ENCODE peak calls at places on chromosomes 12 and 14, in four cellular contexts. One of them, this sample, is unnamed.

GRCh38 chr12:79944565-79944964 is 9.7 kb upstream of the PPP1R12A start:
- DNase-seq in coronary artery: no peak
- DNase-seq in mammary epithelial cell: no peak
- DNase-seq in IMR-90: no peak
- DNase-seq in this sample: no peak

GRCh38 chr12:26369588-26369987 is 174.2 kb downstream of the SSPN start:
- DNase-seq in coronary artery: no peak
- DNase-seq in mammary epithelial cell: peak; percentile 99
- DNase-seq in IMR-90: peak; percentile 94
- DNase-seq in this sample: peak; percentile 86

GRCh38 chr12:54933381-54933780 is 51.2 kb downstream of the TESPA1 start:
- DNase-seq in mammary epithelial cell: peak; percentile 79
- DNase-seq in IMR-90: peak; percentile 20
- DNase-seq in coronary artery: no peak
- DNase-seq in this sample: peak; percentile 17

GRCh38 chr12:83472350-83472749 is 785.6 kb downstream of the TMTC2 start:
- DNase-seq in mammary epithelial cell: no peak
- DNase-seq in coronary artery: no peak
- DNase-seq in IMR-90: no peak
- DNase-seq in this sample: no peak

GRCh38 chr12:34600592-34601462 is 578.5 kb downstream of the ALG10 start:
- DNase-seq in IMR-90: no peak
- DNase-seq in coronary artery: peak; percentile 36
- DNase-seq in mammary epithelial cell: no peak
- DNase-seq in this sample: no peak

GRCh38 chr12:64943686-64944085 is 119.2 kb downstream of the TBC1D30 start:
- DNase-seq in coronary artery: no peak
- DNase-seq in mammary epithelial cell: peak; percentile 63
- DNase-seq in IMR-90: no peak
- DNase-seq in this sample: no peak

GRCh38 chr12:77888611-77889010 is 57.9 kb downstream of the NAV3 start:
- DNase-seq in IMR-90: peak; percentile 75
- DNase-seq in coronary artery: no peak
- DNase-seq in mammary epithelial cell: peak; percentile 89
- DNase-seq in this sample: peak; percentile 80

GRCh38 chr12:19316420-19316819 is 122.9 kb upstream of the AEBP2 start:
- DNase-seq in coronary artery: no peak
- DNase-seq in mammary epithelial cell: peak; percentile 21
- DNase-seq in IMR-90: peak; percentile 49
- DNase-seq in this sample: peak; percentile 35

GRCh38 chr12:118455327-118455726 is 79.0 kb downstream of the SUDS3 start:
- DNase-seq in mammary epithelial cell: no peak
- DNase-seq in coronary artery: no peak
- DNase-seq in IMR-90: no peak
- DNase-seq in this sample: no peak

GRCh38 chr12:52179396-52179973 is 12.3 kb downstream of the KRT80 start:
- DNase-seq in IMR-90: no peak
- DNase-seq in coronary artery: no peak
- DNase-seq in mammary epithelial cell: no peak
- DNase-seq in this sample: no peak

GRCh38 chr12:10392394-10392930 is 2.6 kb upstream of the KLRK1 start:
- DNase-seq in IMR-90: peak; percentile 67
- DNase-seq in coronary artery: no peak
- DNase-seq in mammary epithelial cell: peak; percentile 88
- DNase-seq in this sample: peak; percentile 96

GRCh38 chr12:113422030-113422900 is at the start of gene SDSL:
- DNase-seq in mammary epithelial cell: peak; percentile 91
- DNase-seq in coronary artery: peak; percentile 82
- DNase-seq in IMR-90: peak; percentile 80
- DNase-seq in this sample: peak; percentile 69

GRCh38 chr14:42149609-42150261 is 543.1 kb downstream of the LRFN5 start:
- DNase-seq in mammary epithelial cell: no peak
- DNase-seq in coronary artery: no peak
- DNase-seq in IMR-90: no peak
- DNase-seq in this sample: no peak

GRCh38 chr14:94048676-94049624 is 22.8 kb downstream of the OTUB2 start:
- DNase-seq in IMR-90: no peak
- DNase-seq in coronary artery: peak; percentile 52
- DNase-seq in mammary epithelial cell: no peak
- DNase-seq in this sample: no peak

GRCh38 chr12:92299744-92300143 is 154.1 kb upstream of the BTG1 start:
- DNase-seq in mammary epithelial cell: no peak
- DNase-seq in IMR-90: no peak
- DNase-seq in coronary artery: no peak
- DNase-seq in this sample: no peak

GRCh38 chr12:85280138-85280983 is at the start of gene ALX1:
- DNase-seq in mammary epithelial cell: peak; percentile 16
- DNase-seq in coronary artery: no peak
- DNase-seq in IMR-90: peak; percentile 4
- DNase-seq in this sample: peak; percentile 60

GRCh38 chr12:16691624-16692023 is 85.7 kb upstream of the LMO3 start:
- DNase-seq in mammary epithelial cell: no peak
- DNase-seq in coronary artery: no peak
- DNase-seq in IMR-90: no peak
- DNase-seq in this sample: no peak

GRCh38 chr14:104642540-104642868 is 37.9 kb upstream of the TMEM179 start:
- DNase-seq in IMR-90: no peak
- DNase-seq in mammary epithelial cell: no peak
- DNase-seq in coronary artery: no peak
- DNase-seq in this sample: no peak

GRCh38 chr14:59283380-59283779 is 94.9 kb downstream of the DAAM1 start:
- DNase-seq in IMR-90: peak; percentile 51
- DNase-seq in mammary epithelial cell: peak; percentile 85
- DNase-seq in coronary artery: no peak
- DNase-seq in this sample: no peak

GRCh38 chr12:59194794-59195193 is 274.5 kb upstream of the LRIG3 start:
- DNase-seq in mammary epithelial cell: no peak
- DNase-seq in coronary artery: no peak
- DNase-seq in IMR-90: no peak
- DNase-seq in this sample: no peak

GRCh38 chr12:15336772-15337553 is 14.7 kb downstream of the PTPRO start:
- DNase-seq in mammary epithelial cell: peak; percentile 48
- DNase-seq in IMR-90: peak; percentile 53
- DNase-seq in coronary artery: no peak
- DNase-seq in this sample: peak; percentile 56

GRCh38 chr14:98835825-98836100 is 436.2 kb downstream of the BCL11B start:
- DNase-seq in mammary epithelial cell: no peak
- DNase-seq in IMR-90: no peak
- DNase-seq in coronary artery: no peak
- DNase-seq in this sample: no peak

GRCh38 chr12:93441111-93441616 is 583 bp downstream of the UBE2N start:
- DNase-seq in coronary artery: peak; percentile 76
- DNase-seq in IMR-90: peak; percentile 7
- DNase-seq in mammary epithelial cell: no peak
- DNase-seq in this sample: no peak

GRCh38 chr12:13313886-13314285 is 117.4 kb downstream of the EMP1 start:
- DNase-seq in IMR-90: no peak
- DNase-seq in mammary epithelial cell: no peak
- DNase-seq in coronary artery: no peak
- DNase-seq in this sample: no peak

GRCh38 chr12:46515829-46516228 is 143.3 kb upstream of the SLC38A2 start:
- DNase-seq in IMR-90: no peak
- DNase-seq in coronary artery: no peak
- DNase-seq in mammary epithelial cell: no peak
- DNase-seq in this sample: no peak

GRCh38 chr12:122449317-122449716 is 26.8 kb upstream of the CLIP1 start:
- DNase-seq in mammary epithelial cell: peak; percentile 92
- DNase-seq in coronary artery: no peak
- DNase-seq in IMR-90: peak; percentile 95
- DNase-seq in this sample: peak; percentile 60

DNA sequence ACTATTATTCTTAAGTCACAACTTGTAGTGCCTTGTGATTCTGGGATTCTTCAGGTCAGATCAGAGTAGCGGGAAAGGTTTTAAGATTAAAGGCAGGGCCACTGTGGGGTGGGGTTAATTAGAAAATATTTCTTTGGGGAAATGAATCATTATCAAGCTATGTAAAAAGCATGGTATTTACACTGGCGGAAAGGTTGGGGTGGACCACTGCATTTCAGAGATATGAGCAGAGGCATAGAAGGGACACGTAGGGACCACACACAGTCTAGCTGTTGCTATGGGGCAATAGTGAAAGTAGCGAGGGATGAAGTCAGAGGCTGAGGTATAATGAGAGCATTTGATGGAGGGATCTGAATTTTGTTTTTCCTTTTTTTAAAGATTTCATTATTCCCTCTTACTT is 31.7 kb upstream of the KCNH3 start:
- DNase-seq in coronary artery: no peak
- DNase-seq in mammary epithelial cell: peak; percentile 66
- DNase-seq in IMR-90: peak; percentile 96
- DNase-seq in this sample: peak; percentile 96
- H3K27ac ChIP-seq in coronary artery: no peak overlapping the region
- H3K27ac ChIP-seq in mammary epithelial cell: peak overlapping the region; percentile 70
- H3K27ac ChIP-seq in IMR-90: no peak overlapping the region
- H3K27ac ChIP-seq in this sample: peak overlapping the region; percentile 67

GRCh38 chr12:44848771-44849085 is 27.4 kb downstream of the NELL2 start:
- DNase-seq in mammary epithelial cell: no peak
- DNase-seq in coronary artery: no peak
- DNase-seq in IMR-90: no peak
- DNase-seq in this sample: no peak
- H3K27ac ChIP-seq in mammary epithelial cell: no peak overlapping the region
- H3K27ac ChIP-seq in coronary artery: no peak overlapping the region
- H3K27ac ChIP-seq in IMR-90: no peak overlapping the region
- H3K27ac ChIP-seq in this sample: no peak overlapping the region

GRCh38 chr14:90280096-90280495 is 23.7 kb downstream of the PSMC1 start:
- DNase-seq in IMR-90: no peak
- DNase-seq in coronary artery: no peak
- DNase-seq in mammary epithelial cell: no peak
- DNase-seq in this sample: no peak
- H3K27ac ChIP-seq in IMR-90: no peak overlapping the region
- H3K27ac ChIP-seq in coronary artery: no peak overlapping the region
- H3K27ac ChIP-seq in mammary epithelial cell: no peak overlapping the region
- H3K27ac ChIP-seq in this sample: no peak overlapping the region

GRCh38 chr14:64508215-64508776 is 3.7 kb downstream of the ZBTB1 start:
- DNase-seq in IMR-90: no peak
- DNase-seq in mammary epithelial cell: no peak
- DNase-seq in coronary artery: no peak
- DNase-seq in this sample: no peak
- H3K27ac ChIP-seq in IMR-90: no peak overlapping the region
- H3K27ac ChIP-seq in mammary epithelial cell: no peak overlapping the region
- H3K27ac ChIP-seq in coronary artery: no peak overlapping the region
- H3K27ac ChIP-seq in this sample: no peak overlapping the region

GRCh38 chr14:89445252-89445973 is 28.4 kb upstream of the FOXN3 start:
- DNase-seq in coronary artery: no peak
- DNase-seq in mammary epithelial cell: no peak
- DNase-seq in IMR-90: peak; percentile 33
- DNase-seq in this sample: no peak
- H3K27ac ChIP-seq in coronary artery: no peak overlapping the region
- H3K27ac ChIP-seq in mammary epithelial cell: no peak overlapping the region
- H3K27ac ChIP-seq in IMR-90: no peak overlapping the region
- H3K27ac ChIP-seq in this sample: no peak overlapping the region

GRCh38 chr14:106491851-106492250 is 965.5 kb downstream of the TMEM121 start:
- DNase-seq in IMR-90: no peak
- DNase-seq in mammary epithelial cell: no peak
- DNase-seq in coronary artery: no peak
- DNase-seq in this sample: no peak
- H3K27ac ChIP-seq in IMR-90: no peak overlapping the region
- H3K27ac ChIP-seq in mammary epithelial cell: no peak overlapping the region
- H3K27ac ChIP-seq in coronary artery: no peak overlapping the region
- H3K27ac ChIP-seq in this sample: no peak overlapping the region

GRCh38 chr14:74493343-74494261 is at the start of gene ISCA2:
- DNase-seq in mammary epithelial cell: peak; percentile 99
- DNase-seq in coronary artery: peak; percentile 100
- DNase-seq in IMR-90: peak; percentile 99
- DNase-seq in this sample: peak; percentile 99
- H3K27ac ChIP-seq in mammary epithelial cell: peak within 1 kb of the TSS; percentile 71
- H3K27ac ChIP-seq in coronary artery: peak within 1 kb of the TSS; percentile 96
- H3K27ac ChIP-seq in IMR-90: peak within 1 kb of the TSS; percentile 72
- H3K27ac ChIP-seq in this sample: peak within 1 kb of the TSS; percentile 83

DNA sequence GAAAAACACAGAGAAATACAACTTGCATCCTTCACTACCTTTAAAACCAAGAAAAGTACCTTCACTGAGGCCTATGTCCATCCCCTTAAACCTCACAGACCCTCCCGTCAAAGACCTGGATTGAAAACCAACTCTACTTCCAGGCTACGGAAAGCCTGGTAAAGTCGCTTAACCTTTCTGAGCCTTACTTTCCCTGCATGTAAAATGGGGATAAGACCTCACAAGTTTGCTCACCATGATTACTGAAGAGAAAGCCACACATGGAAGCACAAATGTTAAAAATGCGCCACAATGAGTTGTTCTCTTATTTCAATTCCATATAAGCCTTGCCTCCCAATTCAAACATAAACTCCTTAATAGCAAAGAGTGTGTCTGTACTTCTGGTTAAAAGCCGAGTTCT is 8.4 kb downstream of the ACTN1 start:
- DNase-seq in IMR-90: no peak
- DNase-seq in coronary artery: no peak
- DNase-seq in mammary epithelial cell: no peak
- DNase-seq in this sample: no peak
- H3K27ac ChIP-seq in IMR-90: peak overlapping the region; percentile 55
- H3K27ac ChIP-seq in coronary artery: peak overlapping the region; percentile 77
- H3K27ac ChIP-seq in mammary epithelial cell: peak overlapping the region; percentile 13
- H3K27ac ChIP-seq in this sample: no peak overlapping the region

GRCh38 chr12:71134405-71134804 is 23.4 kb downstream of the TSPAN8 start:
- DNase-seq in mammary epithelial cell: no peak
- DNase-seq in coronary artery: no peak
- DNase-seq in IMR-90: no peak
- DNase-seq in this sample: no peak
- H3K27ac ChIP-seq in mammary epithelial cell: no peak overlapping the region
- H3K27ac ChIP-seq in coronary artery: no peak overlapping the region
- H3K27ac ChIP-seq in IMR-90: no peak overlapping the region
- H3K27ac ChIP-seq in this sample: no peak overlapping the region

This sample was measured in brain microvascular endothelial cell.